ENCODE peak calls at places on chromosomes 7 and 10, in five cellular contexts. O, N, V, D and Y are unnamed samples.

GRCh38 chr7:108004220-108005142 is 1.5 kb upstream of the LAMB1 start:
- DNase-seq in N (peak), V (no peak), D (no peak), O (no peak), Y (no peak)

GRCh38 chr10:116627386-116627933 is 6.7 kb downstream of the PNLIPRP2 start:
- DNase-seq in V (peak), D (peak), O (no peak), N (peak), Y (no peak)

GRCh38 chr7:22348379-22348778 is 8.6 kb downstream of the RAPGEF5 start:
- DNase-seq in D (peak), O (no peak), N (no peak), V (no peak), Y (no peak)

GRCh38 chr7:119936876-119937275 is 336.1 kb upstream of the KCND2 start:
- DNase-seq in D (no peak), V (no peak), N (no peak), O (no peak), Y (no peak)

GRCh38 chr7:69399038-69399800 is 199.1 kb upstream of the AUTS2 start:
- DNase-seq in V (peak), D (no peak), O (no peak), N (no peak), Y (no peak)

GRCh38 chr7:134585897-134586296 is 37.0 kb downstream of the AKR1B15 start:
- DNase-seq in N (no peak), V (no peak), O (no peak), D (no peak), Y (no peak)

GRCh38 chr10:104923501-104923900 is 282.4 kb downstream of the SORCS3 start:
- DNase-seq in N (no peak), O (no peak), D (no peak), V (no peak), Y (no peak)

GRCh38 chr7:226281-226882 is 34.0 kb downstream of the FAM20C start:
- DNase-seq in D (no peak), V (no peak), N (no peak), O (no peak), Y (no peak)

GRCh38 chr10:29858352-29859267 is 200.8 kb downstream of the JCAD start:
- DNase-seq in V (peak), N (peak), D (no peak), O (no peak), Y (no peak)

GRCh38 chr7:157927313-157927925 is 590.6 kb downstream of the DNAJB6 start:
- DNase-seq in D (no peak), V (no peak), O (no peak), N (no peak), Y (no peak)

GRCh38 chr7:107208046-107208458 is 39.2 kb downstream of the HBP1 start:
- DNase-seq in N (no peak), O (no peak), V (no peak), D (no peak), Y (no peak)

GRCh38 chr10:29598861-29599311 is 35.9 kb downstream of the SVIL start:
- DNase-seq in O (no peak), N (no peak), D (no peak), V (no peak), Y (no peak)

GRCh38 chr7:114508096-114508495 is 93.5 kb downstream of the FOXP2 start:
- DNase-seq in V (no peak), O (no peak), N (no peak), D (no peak), Y (no peak)

GRCh38 chr10:90407116-90407515 is 450.7 kb downstream of the HTR7 start:
- DNase-seq in D (no peak), V (no peak), O (no peak), N (no peak), Y (no peak)

GRCh38 chr10:129098517-129098916 is 368.5 kb upstream of the MGMT start:
- DNase-seq in V (no peak), D (no peak), N (no peak), O (no peak), Y (no peak)

GRCh38 chr7:102045681-102046372 is 228.4 kb downstream of the CUX1 start:
- DNase-seq in V (peak), D (no peak), O (no peak), N (no peak), Y (no peak)

GRCh38 chr10:93899109-93899508 is 5.3 kb downstream of the SLC35G1 start:
- DNase-seq in V (no peak), D (no peak), O (no peak), N (no peak), Y (no peak)

GRCh38 chr7:48183370-48183743 is 12.1 kb downstream of the ABCA13 start:
- DNase-seq in N (no peak), O (no peak), D (no peak), V (no peak), Y (no peak)

GRCh38 chr10:13527864-13528137 is 1.0 kb downstream of the BEND7 start:
- DNase-seq in D (no peak), V (no peak), O (no peak), N (no peak), Y (no peak)

GRCh38 chr7:51376420-51377092 is 59.9 kb upstream of the COBL start:
- DNase-seq in D (peak), V (no peak), O (no peak), N (no peak), Y (no peak)

GRCh38 chr10:96502561-96503267 is 11.0 kb downstream of the TLL2 start:
- DNase-seq in O (no peak), D (no peak), V (no peak), N (no peak), Y (no peak)

GRCh38 chr7:83130623-83131545 is 31.8 kb downstream of the PCLO start:
- DNase-seq in O (no peak), N (no peak), V (no peak), D (no peak), Y (no peak)

GRCh38 chr10:75024971-75025523 is 86.4 kb upstream of the SAMD8 start:
- DNase-seq in D (no peak), N (no peak), O (no peak), V (no peak), Y (no peak)

GRCh38 chr10:34180749-34181148 is 634.3 kb downstream of the PARD3 start:
- DNase-seq in N (no peak), V (no peak), O (no peak), D (no peak), Y (no peak)

GRCh38 chr10:34178756-34179155 is 636.3 kb downstream of the PARD3 start:
- DNase-seq in D (no peak), V (no peak), O (no peak), N (no peak), Y (no peak)

GRCh38 chr10:34183397-34183796 is 631.7 kb downstream of the PARD3 start:
- DNase-seq in N (no peak), D (no peak), O (no peak), V (no peak), Y (no peak)

GRCh38 chr10:34179280-34179679 is 635.8 kb downstream of the PARD3 start:
- DNase-seq in V (no peak), O (no peak), N (no peak), D (no peak), Y (no peak)

GRCh38 chr10:34181545-34182300 is 633.4 kb downstream of the PARD3 start:
- DNase-seq in V (peak), D (no peak), O (no peak), N (no peak), Y (no peak)
- TF ChIP-seq TAF1 in V (no peak), D (no peak), O (no peak), N (no peak), Y (no peak)

GRCh38 chr7:77933394-77933793 is 134.8 kb downstream of the PHTF2 start:
- DNase-seq in V (no peak), N (no peak), O (no peak), D (peak), Y (no peak)
- TF ChIP-seq TAF1 in V (no peak), N (no peak), O (no peak), D (no peak), Y (no peak)

GRCh38 chr7:103870664-103871063 is 118.8 kb downstream of the RELN start:
- DNase-seq in D (no peak), O (no peak), N (no peak), V (no peak), Y (no peak)

GRCh38 chr7:103867874-103868273 is 121.6 kb downstream of the RELN start:
- DNase-seq in N (no peak), O (no peak), D (no peak), V (no peak), Y (no peak)

GRCh38 chr7:103862302-103863035 is 127.0 kb downstream of the RELN start:
- DNase-seq in V (no peak), N (no peak), O (no peak), D (no peak), Y (no peak)

GRCh38 chr7:103865442-103865841 is 124.0 kb downstream of the RELN start:
- DNase-seq in N (no peak), D (no peak), V (no peak), O (no peak), Y (no peak)

GRCh38 chr7:103866919-103867318 is 122.5 kb downstream of the RELN start:
- DNase-seq in D (no peak), V (no peak), O (no peak), N (peak), Y (no peak)
- TF ChIP-seq TAF1 in D (no peak), V (no peak), O (no peak), N (no peak), Y (no peak)

GRCh38 chr7:31315758-31316157 is 24.8 kb downstream of the NEUROD6 start:
- DNase-seq in D (no peak), O (no peak), V (no peak), N (no peak), Y (no peak)

GRCh38 chr7:31314781-31315180 is 25.7 kb downstream of the NEUROD6 start:
- DNase-seq in O (no peak), V (no peak), N (no peak), D (no peak), Y (no peak)

GRCh38 chr7:31320675-31321074 is 19.9 kb downstream of the NEUROD6 start:
- DNase-seq in V (no peak), O (no peak), N (no peak), D (no peak), Y (no peak)

GRCh38 chr7:31316876-31317275 is 23.6 kb downstream of the NEUROD6 start:
- DNase-seq in D (no peak), O (no peak), N (no peak), V (no peak), Y (no peak)

DNA sequence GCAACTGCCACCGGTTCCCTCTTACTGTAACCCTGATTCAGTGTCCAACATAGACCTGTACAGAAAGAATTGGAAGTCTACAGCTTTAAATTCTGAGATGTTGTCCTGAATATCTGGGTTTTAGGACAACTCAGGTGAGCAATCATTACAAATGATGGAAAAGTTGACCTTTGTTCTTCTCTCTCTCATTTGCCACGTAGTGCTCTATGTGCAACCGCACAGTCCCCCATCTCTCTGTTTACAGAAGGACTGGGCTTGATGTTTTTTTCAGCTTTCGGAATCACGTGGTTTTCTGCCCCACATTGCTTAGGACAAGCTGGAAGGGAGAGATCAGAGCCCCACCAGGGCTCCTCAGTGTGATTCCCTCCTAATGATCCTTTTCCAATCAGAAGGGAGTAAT is 22.2 kb downstream of the NEUROD6 start:
- DNase-seq in O (no peak), N (peak), D (no peak), V (no peak), Y (no peak)
- TF ChIP-seq TAF1 in O (no peak), N (no peak), D (no peak), V (no peak), Y (no peak)

GRCh38 chr10:51007781-51008180 is 66.5 kb upstream of the PRKG1 start:
- DNase-seq in N (no peak), O (no peak), D (no peak), V (no peak), Y (no peak)
- TF ChIP-seq TAF1 in N (no peak), O (no peak), D (no peak), V (no peak), Y (no peak)

GRCh38 chr10:131786756-131787605 is 113.8 kb upstream of the PPP2R2D start:
- DNase-seq in D (no peak), N (no peak), V (peak), O (no peak), Y (no peak)
- TF ChIP-seq TAF1 in D (no peak), N (no peak), V (no peak), O (no peak), Y (no peak)

GRCh38 chr10:121661451-121661851 is 63.2 kb upstream of the FGFR2 start:
- DNase-seq in V (no peak), N (no peak), O (no peak), D (no peak), Y (no peak)

GRCh38 chr10:121662531-121662930 is 64.3 kb upstream of the FGFR2 start:
- DNase-seq in D (no peak), N (no peak), V (no peak), O (no peak), Y (no peak)

GRCh38 chr10:121664671-121665070 is 66.4 kb upstream of the FGFR2 start:
- DNase-seq in O (no peak), V (no peak), D (no peak), N (no peak), Y (no peak)

GRCh38 chr10:121665809-121666208 is 67.6 kb upstream of the FGFR2 start:
- DNase-seq in O (no peak), D (no peak), V (no peak), N (no peak), Y (no peak)

GRCh38 chr10:121662945-121663917 is 65.0 kb upstream of the FGFR2 start:
- DNase-seq in O (no peak), N (no peak), V (peak), D (peak), Y (no peak)
- TF ChIP-seq TAF1 in O (no peak), N (no peak), V (no peak), D (no peak), Y (no peak)

DNA sequence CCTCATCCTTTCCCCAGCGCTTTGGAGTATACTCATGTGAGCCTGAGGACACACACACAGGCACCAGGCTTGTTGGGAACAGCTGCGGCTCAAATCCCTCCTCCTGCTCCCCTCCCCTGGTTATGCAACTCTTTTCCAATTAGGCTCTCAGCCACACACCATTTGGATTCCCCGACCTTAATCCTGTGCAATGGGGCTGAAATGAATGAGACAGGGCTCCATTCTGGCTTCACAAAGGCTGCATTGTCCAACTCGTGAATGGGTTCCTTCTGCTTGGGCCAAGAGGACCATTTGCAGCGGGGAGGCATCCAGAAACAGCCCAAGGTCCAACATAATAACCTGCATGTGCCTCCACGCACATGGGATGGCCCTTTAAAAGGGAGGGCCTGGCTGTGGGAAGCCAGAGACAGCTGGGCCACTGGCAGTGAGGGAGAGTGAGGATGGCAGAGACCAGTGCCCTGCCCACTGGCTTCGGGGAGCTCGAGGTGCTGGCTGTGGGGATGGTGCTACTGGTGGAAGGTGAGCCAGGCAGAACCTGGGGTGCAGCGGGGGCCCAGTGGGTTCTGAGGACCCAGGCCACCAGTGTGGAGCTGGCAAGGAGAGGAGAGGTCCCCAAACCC is at the start of gene RGR:
- DNase-seq in O (no peak), V (no peak), D (no peak), N (peak), Y (no peak)
- TF ChIP-seq TAF1 in O (no peak), V (no peak), D (no peak), N (no peak), Y (no peak)